ENCODE peak calls at places on chromosomes 12 and 14, in seven cellular contexts. O is uterus, L is testis, K is esophagus squamous epithelium, S is Peyer's patch, D is A549, N is ovary. Q is an unnamed sample.

GRCh38 chr14:91286530-91286937 is 42.0 kb upstream of the GPR68 start:
- DNase-seq in K (no peak), S (peak), N (peak), D (peak), O (peak), L (peak), Q (peak)

GRCh38 chr12:81332054-81332453 is 254.2 kb downstream of the ACSS3 start:
- DNase-seq in S (no peak), K (no peak), O (no peak), D (no peak), N (no peak), L (no peak), Q (no peak)

GRCh38 chr14:92615451-92615850 is 101.9 kb downstream of the RIN3 start:
- DNase-seq in S (peak), N (no peak), K (no peak), D (no peak), L (no peak), O (no peak), Q (no peak)

GRCh38 chr12:76830456-76830855 is 48.4 kb downstream of the CSRP2 start:
- DNase-seq in K (no peak), D (no peak), S (no peak), N (no peak), L (no peak), O (no peak), Q (no peak)

GRCh38 chr12:132118876-132119275 is 25.2 kb downstream of the DDX51 start:
- DNase-seq in S (no peak), L (peak), K (no peak), D (no peak), N (no peak), O (no peak), Q (no peak)

GRCh38 chr14:61603736-61604135 is 91.6 kb upstream of the HIF1A start:
- DNase-seq in O (no peak), L (no peak), N (no peak), D (no peak), S (no peak), K (no peak), Q (no peak)

GRCh38 chr12:90091809-90092208 is 383.2 kb upstream of the ATP2B1 start:
- DNase-seq in D (no peak), S (no peak), K (no peak), L (no peak), O (no peak), N (no peak), Q (no peak)

GRCh38 chr14:22432348-22432976 is 156.6 kb downstream of the DAD1 start:
- DNase-seq in K (no peak), L (peak), O (peak), S (no peak), D (peak), N (peak), Q (peak)

GRCh38 chr14:68547305-68548193 is 245.3 kb downstream of the ZFP36L1 start:
- DNase-seq in O (peak), K (no peak), L (peak), D (peak), N (peak), S (no peak), Q (peak)

GRCh38 chr12:31967569-31967968 is 8.4 kb downstream of the RESF1 start:
- DNase-seq in N (no peak), D (no peak), L (no peak), S (no peak), K (no peak), O (no peak), Q (no peak)

GRCh38 chr12:31964280-31964679 is 5.1 kb downstream of the RESF1 start:
- DNase-seq in S (no peak), N (no peak), D (no peak), L (no peak), K (no peak), O (no peak), Q (no peak)

GRCh38 chr12:31970199-31970598 is 11.0 kb downstream of the RESF1 start:
- DNase-seq in D (peak), N (no peak), L (no peak), O (no peak), K (no peak), S (no peak), Q (no peak)

GRCh38 chr12:31965090-31965489 is 5.9 kb downstream of the RESF1 start:
- DNase-seq in K (no peak), O (no peak), N (no peak), S (no peak), L (peak), D (no peak), Q (no peak)

DNA sequence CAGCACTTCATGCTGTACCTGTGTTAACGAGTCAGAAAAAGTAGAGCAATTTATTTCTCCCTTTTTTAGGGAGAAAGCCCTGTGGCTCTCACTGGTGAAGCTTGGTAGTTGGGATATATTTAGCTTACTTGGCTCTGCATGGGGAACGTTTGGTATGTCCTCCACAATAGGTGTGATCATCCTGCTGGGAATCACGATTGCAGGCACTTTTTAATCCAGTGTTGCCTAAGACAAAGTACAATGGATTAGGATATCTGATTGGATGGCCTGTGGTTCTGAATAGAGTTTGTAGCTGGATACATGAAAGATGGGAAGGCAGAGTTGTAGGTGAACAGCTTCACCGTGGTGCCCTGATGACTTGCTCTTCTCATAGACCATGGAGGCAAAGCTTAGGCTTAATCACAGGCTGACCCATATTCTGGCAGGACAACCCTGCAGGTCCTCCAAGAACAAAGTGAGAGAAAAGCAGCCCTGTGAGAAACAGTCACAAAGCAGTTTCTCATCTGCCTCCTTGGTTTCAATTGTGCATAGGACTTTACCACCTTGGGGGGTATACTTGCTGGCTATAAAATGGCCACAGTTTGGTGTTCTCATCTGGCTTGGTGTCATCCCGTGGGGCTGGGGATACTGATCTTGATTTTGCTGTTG is 7.5 kb downstream of the RESF1 start:
- DNase-seq in K (no peak), O (no peak), S (no peak), D (no peak), N (no peak), L (no peak), Q (no peak)
- TF ChIP-seq POLR2A in K (no peak), O (no peak), S (no peak), D (no peak), N (no peak), L (no peak), Q (no peak)

DNA sequence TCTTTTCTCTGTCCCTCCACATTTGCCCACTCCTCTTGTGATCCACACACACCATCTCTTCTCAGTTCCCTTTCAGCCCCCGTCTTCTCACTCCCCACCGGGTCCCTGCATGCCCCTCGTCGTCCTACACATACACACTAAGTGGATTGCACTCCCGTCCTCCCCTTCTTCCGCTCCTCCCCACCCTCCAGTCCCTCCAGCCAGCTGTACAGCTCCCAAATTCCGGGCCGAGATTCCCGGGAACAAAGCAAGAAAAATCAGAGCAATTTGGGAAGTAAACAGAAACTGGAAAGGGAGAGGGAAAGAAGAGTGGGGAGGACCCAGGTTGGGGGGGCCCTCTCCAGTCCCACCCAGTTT is 282 bp upstream of the IGFBP6 start:
- DNase-seq in N (no peak), K (no peak), O (no peak), S (no peak), D (no peak), L (peak), Q (no peak)
- H3K27ac ChIP-seq in N (peak), K (peak), O (peak), S (peak), D (peak), L (peak), Q (peak)

GRCh38 chr14:59303216-59303615 is 114.7 kb downstream of the DAAM1 start:
- DNase-seq in L (no peak), S (no peak), D (no peak), O (no peak), N (no peak), K (no peak), Q (peak)
- TF ChIP-seq POLR2A in L (no peak), S (no peak), D (no peak), O (no peak), N (no peak), K (no peak), Q (no peak)

GRCh38 chr12:31819427-31819826 is 90.6 kb upstream of the AMN1 start:
- DNase-seq in D (no peak), S (no peak), O (no peak), N (no peak), L (no peak), K (no peak), Q (no peak)

GRCh38 chr12:31818623-31819268 is 89.9 kb upstream of the AMN1 start:
- DNase-seq in D (no peak), N (no peak), O (no peak), S (no peak), L (no peak), K (no peak), Q (no peak)

GRCh38 chr12:31820832-31821231 is 92.0 kb upstream of the AMN1 start:
- DNase-seq in L (no peak), K (no peak), O (no peak), S (no peak), N (no peak), D (no peak), Q (peak)

GRCh38 chr12:31815096-31815495 is 86.3 kb upstream of the AMN1 start:
- DNase-seq in K (no peak), L (no peak), N (no peak), D (no peak), O (no peak), S (no peak), Q (no peak)

GRCh38 chr12:31817120-31817519 is 88.3 kb upstream of the AMN1 start:
- DNase-seq in L (no peak), N (no peak), S (no peak), O (no peak), K (no peak), D (no peak), Q (no peak)
- H3K27ac ChIP-seq in L (no peak), N (no peak), S (no peak), O (no peak), K (no peak), D (no peak), Q (no peak)

GRCh38 chr14:105250986-105251385 is 2.7 kb downstream of the BTBD6 start:
- DNase-seq in D (no peak), K (no peak), O (no peak), S (no peak), L (no peak), N (no peak), Q (no peak)

GRCh38 chr14:105248368-105249174 is at the start of gene BTBD6:
- DNase-seq in S (peak), L (peak), N (peak), D (peak), O (peak), K (no peak), Q (peak)

GRCh38 chr14:105247715-105248367 is 492 bp upstream of the BTBD6 start:
- DNase-seq in D (no peak), L (no peak), K (no peak), N (no peak), O (no peak), S (no peak), Q (no peak)

GRCh38 chr14:105250008-105250366 is 1.7 kb downstream of the BTBD6 start:
- DNase-seq in O (no peak), K (no peak), N (no peak), S (no peak), D (no peak), L (no peak), Q (no peak)

DNA sequence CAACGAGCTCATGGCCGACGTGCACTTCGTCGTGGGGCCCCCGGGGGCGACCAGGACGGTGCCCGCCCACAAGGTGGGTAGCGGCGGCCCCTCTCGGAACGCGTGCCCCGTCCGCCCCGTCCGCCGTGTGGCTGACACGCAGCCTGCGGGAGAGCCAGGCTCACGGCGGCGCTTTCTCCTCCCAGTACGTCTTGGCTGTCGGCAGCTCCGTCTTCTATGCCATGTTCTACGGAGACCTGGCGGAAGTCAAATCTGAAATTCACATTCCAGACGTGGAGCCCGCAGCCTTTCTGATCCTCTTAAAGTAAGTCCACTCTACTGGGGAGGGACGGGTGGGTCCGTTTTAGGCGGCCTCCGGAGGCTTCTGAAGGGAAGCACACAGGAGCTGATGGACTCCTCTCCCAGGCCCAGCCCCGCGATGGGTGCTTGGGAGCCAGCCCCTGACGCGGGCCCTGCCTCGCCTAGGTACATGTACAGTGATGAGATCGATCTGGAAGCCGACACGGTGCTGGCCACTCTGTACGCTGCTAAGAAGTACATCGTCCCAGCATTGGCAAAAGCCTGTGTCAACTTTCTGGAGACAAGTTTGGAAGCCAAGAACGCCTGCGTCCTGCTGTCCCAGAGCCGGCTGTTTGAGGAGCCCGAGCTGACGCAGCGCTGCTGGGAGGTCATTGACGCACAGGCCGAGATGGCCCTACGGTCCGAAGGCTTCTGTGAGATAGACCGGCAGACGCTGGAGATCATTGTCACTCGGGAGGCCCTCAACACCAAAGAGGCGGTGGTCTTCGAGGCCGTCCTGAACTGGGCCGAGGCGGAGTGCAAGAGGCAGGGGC is 1.1 kb downstream of the BTBD6 start:
- DNase-seq in L (peak), S (no peak), K (no peak), O (no peak), N (no peak), D (no peak), Q (no peak)
- TF ChIP-seq POLR2A in L (no peak), S (no peak), K (no peak), O (no peak), N (no peak), D (no peak), Q (no peak)

DNA sequence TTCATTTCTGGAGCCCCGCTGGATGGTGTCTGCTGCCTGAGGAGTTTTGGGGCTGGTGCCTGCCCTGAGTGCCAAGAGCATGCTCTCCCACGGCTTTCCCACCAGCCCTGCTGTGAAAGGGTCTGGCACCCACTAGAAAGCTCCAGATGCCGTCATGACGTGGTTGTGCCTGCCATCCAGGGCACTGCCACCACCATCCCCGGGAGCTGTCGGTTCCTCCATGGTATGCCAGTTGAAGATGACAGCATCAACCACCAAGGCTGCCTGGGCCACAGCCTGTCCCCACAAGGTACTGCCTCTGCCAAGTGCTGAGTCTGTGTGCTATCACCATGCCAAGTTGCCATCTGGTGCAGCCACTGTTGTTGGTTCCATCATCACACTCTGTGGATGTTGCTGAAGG is 85.9 kb downstream of the TTC8 start:
- DNase-seq in S (no peak), L (no peak), N (no peak), D (no peak), K (no peak), O (no peak), Q (no peak)
- H3K27ac ChIP-seq in S (no peak), L (no peak), N (no peak), D (no peak), K (no peak), O (no peak), Q (no peak)

DNA sequence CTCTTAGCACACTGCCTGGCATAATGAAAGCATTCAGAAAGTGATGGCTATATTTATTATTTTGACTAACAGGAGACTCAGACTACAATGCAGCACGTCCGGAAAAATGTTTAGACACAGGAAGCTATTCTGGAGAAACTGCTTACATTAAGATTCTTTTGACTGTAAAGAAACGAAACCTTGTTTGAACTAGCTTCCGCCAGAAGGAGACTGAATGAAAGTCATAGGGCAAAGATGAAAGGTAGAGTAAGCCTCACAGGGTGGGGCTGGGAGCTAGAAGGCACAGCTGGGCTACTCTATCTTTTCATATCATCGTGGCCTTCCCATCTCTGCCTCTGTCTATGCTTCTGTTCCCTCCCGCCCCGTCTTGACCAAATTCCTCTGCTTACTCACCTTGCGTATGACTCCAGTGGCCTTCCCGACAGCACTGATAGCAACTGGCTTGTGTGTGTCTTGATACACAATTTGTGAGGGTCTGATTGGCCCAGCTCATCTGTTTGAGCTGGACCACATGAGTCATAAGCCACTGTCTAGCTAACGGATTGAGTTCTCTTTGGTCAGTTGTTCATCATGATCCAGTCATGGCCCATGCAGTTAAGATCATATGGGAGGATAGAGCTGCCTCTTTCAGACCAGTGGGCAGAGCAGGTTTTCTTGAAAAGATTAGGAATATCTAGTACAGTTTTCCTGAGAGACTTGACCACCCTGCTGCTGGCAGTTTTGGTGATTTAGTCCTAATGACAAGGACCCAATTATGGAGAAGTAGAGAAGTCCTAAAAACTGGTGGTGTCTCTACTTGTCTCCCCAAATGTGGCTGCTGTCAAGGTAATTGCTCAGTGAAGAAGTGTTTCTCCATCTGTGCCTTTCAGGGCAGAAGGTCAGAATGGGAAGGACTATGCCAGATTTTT is 151.5 kb upstream of the SLC38A2 start:
- DNase-seq in N (no peak), K (no peak), L (no peak), O (peak), S (no peak), D (peak), Q (no peak)
- TF ChIP-seq POLR2A in N (no peak), K (no peak), L (no peak), O (no peak), S (no peak), D (no peak), Q (no peak)

GRCh38 chr12:111405856-111406473 is at the start of gene SH2B3:
- DNase-seq in O (peak), N (no peak), L (no peak), K (no peak), S (no peak), D (peak), Q (no peak)
- H3K27ac ChIP-seq in O (peak), N (peak), L (peak), K (peak), S (peak), D (peak), Q (peak)

DNA sequence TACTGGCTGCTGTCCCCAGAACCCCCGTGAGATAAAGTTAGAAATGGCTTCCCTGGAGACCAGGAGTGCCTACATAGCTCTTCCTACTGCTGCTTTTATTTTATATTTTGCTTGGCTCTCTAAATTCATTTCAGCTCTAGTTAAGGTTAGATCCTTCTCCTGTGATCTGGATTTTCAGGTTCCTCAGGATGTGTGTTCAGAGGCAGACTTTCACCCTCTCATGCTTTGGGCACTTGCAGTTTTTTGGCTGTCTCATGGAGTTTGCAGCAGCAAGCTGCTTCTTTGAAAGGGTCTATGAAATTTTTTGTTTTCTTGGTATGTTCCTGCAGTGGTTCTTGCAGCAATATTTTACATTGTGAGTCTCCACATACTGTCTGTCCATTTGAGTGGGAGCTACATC is 93.3 kb downstream of the ATP23 start:
- DNase-seq in O (no peak), K (no peak), N (no peak), L (no peak), S (no peak), D (no peak), Q (no peak)
- TF ChIP-seq POLR2A in O (no peak), K (no peak), N (no peak), L (no peak), S (no peak), D (no peak), Q (no peak)

Q was measured in thyroid gland.